ENCODE peak calls at places on chromosome 12, in ten cellular contexts. B, Z, X, H, R, M, Y, F, W and G are unnamed samples.

GRCh38 chr12:12881495-12881894 is 9.9 kb upstream of the GPRC5A start:
- DNase-seq in B (no peak), Z (no peak), X (no peak), H (peak), R (peak), M (no peak), Y (no peak), F (no peak), W (peak), G (no peak)

GRCh38 chr12:116055895-116056607 is 221.4 kb downstream of the MED13L start:
- DNase-seq in B (no peak), Z (no peak), X (no peak), H (no peak), R (no peak), M (no peak), Y (no peak), F (no peak), W (no peak), G (no peak)

GRCh38 chr12:78470354-78471195 is 394.0 kb upstream of the SYT1 start:
- DNase-seq in B (peak), Z (no peak), X (no peak), H (peak), R (peak), M (peak), Y (no peak), F (peak), W (no peak), G (peak)

GRCh38 chr12:19689801-19690472 is 250.6 kb downstream of the AEBP2 start:
- DNase-seq in B (no peak), Z (no peak), X (no peak), H (peak), R (peak), M (no peak), Y (no peak), F (no peak), W (no peak), G (no peak)

GRCh38 chr12:101695698-101696097 is 1.7 kb upstream of the CHPT1 start:
- DNase-seq in B (peak), Z (no peak), X (no peak), H (peak), R (peak), M (no peak), Y (peak), F (no peak), W (no peak), G (no peak)

GRCh38 chr12:70190252-70191010 is 52.8 kb upstream of the CNOT2 start:
- DNase-seq in B (no peak), Z (no peak), X (no peak), H (no peak), R (peak), M (no peak), Y (peak), F (no peak), W (no peak), G (no peak)

GRCh38 chr12:92002195-92002649 is 143.4 kb downstream of the BTG1 start:
- DNase-seq in B (peak), Z (no peak), X (no peak), H (no peak), R (no peak), M (no peak), Y (no peak), F (no peak), W (no peak), G (no peak)

GRCh38 chr12:106358410-106359241 is 1.1 kb downstream of the POLR3B start:
- DNase-seq in B (peak), Z (no peak), X (no peak), H (no peak), R (no peak), M (no peak), Y (peak), F (peak), W (no peak), G (peak)

GRCh38 chr12:57124259-57124877 is 3.9 kb upstream of the LRP1 start:
- DNase-seq in B (peak), Z (peak), X (peak), H (peak), R (peak), M (peak), Y (no peak), F (peak), W (peak), G (peak)